ENCODE peak calls at places on chromosomes 4 and X, in ten cellular contexts. M, F, E, C, Z, X, Y, T, G and P are unnamed samples.

GRCh38 chr4:183797445-183798248 is 107.5 kb upstream of the STOX2 start:
- DNase-seq in G (peak), T (no peak), E (no peak), Y (peak), M (no peak), F (peak), Z (no peak), C (no peak), X (peak), P (no peak)

GRCh38 chr4:110108960-110109359 is 89.5 kb downstream of the ELOVL6 start:
- DNase-seq in Z (no peak), Y (no peak), G (no peak), M (no peak), E (no peak), X (no peak), F (no peak), T (no peak), C (no peak), P (no peak)

GRCh38 chrX:98380106-98380505 is 1496.4 kb downstream of the RPA4 start:
- DNase-seq in C (no peak), F (no peak), Y (no peak), Z (no peak), G (no peak), T (no peak), X (no peak), M (no peak), E (no peak), P (no peak)

GRCh38 chr4:26568446-26568994 is 15.4 kb upstream of the TBC1D19 start:
- DNase-seq in Z (no peak), G (peak), F (peak), C (no peak), M (no peak), T (no peak), X (no peak), Y (no peak), E (peak), P (no peak)

GRCh38 chr4:113509851-113510250 is 251.7 kb downstream of the CAMK2D start:
- DNase-seq in M (no peak), X (no peak), Z (no peak), F (no peak), C (no peak), T (no peak), E (no peak), G (no peak), Y (no peak), P (no peak)

GRCh38 chr4:28373601-28374000 is 1513.0 kb downstream of the STIM2 start:
- DNase-seq in C (no peak), X (no peak), E (peak), M (no peak), Z (no peak), Y (no peak), G (peak), T (no peak), F (no peak), P (no peak)

GRCh38 chr4:151117371-151117962 is 18.0 kb downstream of the RPS3A start:
- DNase-seq in X (peak), G (peak), C (peak), E (peak), F (peak), T (no peak), Y (peak), M (peak), Z (peak), P (peak)

GRCh38 chr4:79088991-79089705 is 149.9 kb upstream of the PAQR3 start:
- DNase-seq in E (no peak), G (no peak), C (no peak), Y (no peak), X (no peak), T (no peak), M (no peak), Z (no peak), F (no peak), P (no peak)

GRCh38 chr4:139761461-139761860 is 95.8 kb downstream of the MGST2 start:
- DNase-seq in C (peak), X (no peak), G (peak), E (no peak), F (peak), Z (no peak), M (no peak), Y (no peak), T (no peak), P (peak)

GRCh38 chr4:73019462-73020047 is 50.0 kb downstream of the COX18 start:
- DNase-seq in E (peak), T (no peak), X (peak), G (peak), Z (no peak), M (peak), Y (no peak), F (peak), C (peak), P (peak)

GRCh38 chrX:118847676-118848075 is 24.1 kb downstream of the ZCCHC12 start:
- DNase-seq in Y (no peak), C (peak), T (no peak), G (peak), M (peak), X (peak), Z (no peak), F (peak), E (peak), P (peak)

GRCh38 chrX:45011131-45011530 is 138.1 kb downstream of the KDM6A start:
- DNase-seq in F (peak), X (no peak), Y (no peak), Z (no peak), E (peak), C (no peak), G (peak), T (no peak), M (no peak), P (no peak)

GRCh38 chr4:151048913-151049312 is 33.8 kb upstream of the LRBA start:
- DNase-seq in M (no peak), C (no peak), Y (no peak), T (no peak), F (no peak), Z (no peak), G (no peak), E (no peak), X (no peak), P (no peak)